ENCODE peak calls at places on chromosomes 13 and 19, in five cellular contexts. A, O, C, W and X are unnamed samples.

GRCh38 chr13:100611678-100612492 is 23.3 kb upstream of the GGACT start:
- DNase-seq in A (peak), C (no peak), O (no peak), W (no peak), X (no peak)

GRCh38 chr13:75402787-75403186 is 79.2 kb downstream of the TBC1D4 start:
- DNase-seq in W (no peak), C (no peak), A (no peak), O (no peak), X (peak)

GRCh38 chr19:46634656-46635218 is 1.3 kb downstream of the GNG8 start:
- DNase-seq in W (no peak), A (no peak), O (no peak), C (peak), X (no peak)

GRCh38 chr19:24029941-24030636 is 56.9 kb upstream of the ZNF254 start:
- DNase-seq in C (no peak), W (no peak), O (no peak), A (no peak), X (no peak)

GRCh38 chr19:1085053-1085658 is 10.0 kb downstream of the POLR2E start:
- DNase-seq in C (no peak), W (no peak), A (no peak), O (no peak), X (no peak)

GRCh38 chr19:33866696-33867095 is 70.0 kb downstream of the KCTD15 start:
- DNase-seq in C (no peak), W (no peak), O (no peak), A (no peak), X (no peak)

GRCh38 chr19:39137131-39137530 is 11.5 kb downstream of the PAK4 start:
- DNase-seq in O (no peak), W (no peak), C (no peak), A (no peak), X (no peak)

GRCh38 chr19:43589680-43590079 is 6.3 kb downstream of the IRGQ start:
- DNase-seq in C (no peak), W (no peak), A (no peak), O (no peak), X (no peak)

GRCh38 chr19:54133312-54133956 is 4.1 kb upstream of the CNOT3 start:
- DNase-seq in A (no peak), W (no peak), C (peak), O (peak), X (no peak)

GRCh38 chr13:29457299-29457698 is 138.2 kb downstream of the SLC7A1 start:
- DNase-seq in W (no peak), O (no peak), A (no peak), C (no peak), X (no peak)

GRCh38 chr13:45402641-45403040 is 15.5 kb downstream of the SLC25A30 start:
- DNase-seq in O (no peak), C (no peak), W (no peak), A (no peak), X (no peak)

GRCh38 chr13:40087021-40088002 is 431.9 kb downstream of the COG6 start:
- DNase-seq in O (no peak), W (no peak), A (no peak), C (peak), X (no peak)

GRCh38 chr19:29422686-29423085 is 103.1 kb upstream of the VSTM2B start:
- DNase-seq in O (no peak), C (no peak), A (no peak), W (no peak), X (no peak)

GRCh38 chr13:44470623-44471562 is 97.3 kb downstream of the SERP2 start:
- DNase-seq in A (no peak), W (no peak), O (no peak), C (no peak), X (no peak)

GRCh38 chr13:38657191-38657590 is 29.7 kb upstream of the FREM2 start:
- DNase-seq in C (no peak), O (no peak), W (no peak), A (no peak), X (no peak)

GRCh38 chr19:17766543-17767131 is 15.4 kb downstream of the FCHO1 start:
- DNase-seq in A (peak), O (peak), W (peak), C (no peak), X (peak)

GRCh38 chr13:93857126-93857525 is 622.4 kb downstream of the DCT start:
- DNase-seq in O (peak), A (no peak), W (no peak), C (no peak), X (no peak)

GRCh38 chr13:93672996-93673395 is 446.4 kb downstream of the GPC6 start:
- DNase-seq in C (no peak), O (no peak), A (no peak), W (no peak), X (no peak)

GRCh38 chr19:19528721-19529490 is at the start of gene YJEFN3:
- DNase-seq in O (no peak), W (no peak), C (no peak), A (no peak), X (no peak)

GRCh38 chr19:49677232-49677881 is at the start of gene PRMT1:
- DNase-seq in W (peak), A (no peak), C (peak), O (no peak), X (peak)

GRCh38 chr13:41276824-41277223 is 13.4 kb upstream of the MTRF1 start:
- DNase-seq in C (no peak), O (no peak), A (no peak), W (no peak), X (no peak)

GRCh38 chr13:46303743-46304385 is 83.2 kb downstream of the RUBCNL start:
- DNase-seq in W (no peak), O (no peak), A (no peak), C (no peak), X (no peak)

GRCh38 chr19:703651-704446 is 4.9 kb upstream of the PALM start:
- DNase-seq in W (peak), C (peak), O (no peak), A (peak), X (peak)

GRCh38 chr13:92387245-92387644 is 839.4 kb upstream of the GPC6 start:
- DNase-seq in W (no peak), C (no peak), O (no peak), A (no peak), X (no peak)

GRCh38 chr13:21100994-21101757 is 39.8 kb upstream of the LATS2 start:
- DNase-seq in W (no peak), O (no peak), A (no peak), C (no peak), X (no peak)

GRCh38 chr13:98345103-98345899 is 168.2 kb upstream of the RNF113B start:
- DNase-seq in O (no peak), A (no peak), C (no peak), W (peak), X (no peak)

GRCh38 chr19:34319230-34319585 is 45.8 kb upstream of the GPI start:
- DNase-seq in W (no peak), A (no peak), C (no peak), O (no peak), X (no peak)

GRCh38 chr19:43901395-43902390 is 33.4 kb downstream of the ZNF45 start:
- DNase-seq in O (peak), C (peak), W (peak), A (peak), X (peak)

GRCh38 chr19:33702606-33703437 is 81.1 kb downstream of the CHST8 start:
- DNase-seq in C (no peak), W (no peak), O (no peak), A (no peak), X (peak)

GRCh38 chr19:49368711-49369358 is 5.2 kb downstream of the DKKL1 start:
- DNase-seq in A (no peak), W (no peak), C (no peak), O (no peak), X (no peak)

GRCh38 chr19:10011974-10012373 is 1.3 kb upstream of the RDH8 start:
- DNase-seq in W (no peak), C (no peak), A (peak), O (no peak), X (no peak)

GRCh38 chr13:31945202-31945978 is 86.2 kb upstream of the FRY start:
- DNase-seq in W (no peak), O (no peak), A (peak), C (peak), X (peak)

GRCh38 chr19:2048959-2049740 is 1.9 kb downstream of the MKNK2 start:
- DNase-seq in O (no peak), C (no peak), A (no peak), W (no peak), X (peak)

GRCh38 chr19:5934002-5934401 is 19.9 kb downstream of the CAPS start:
- DNase-seq in O (no peak), W (no peak), C (no peak), A (no peak), X (no peak)

GRCh38 chr13:20193142-20193923 is 595 bp upstream of the GJB2 start:
- DNase-seq in W (no peak), A (no peak), C (no peak), O (no peak), X (no peak)

GRCh38 chr13:49443327-49443688 is 556 bp downstream of the CAB39L start:
- DNase-seq in C (peak), W (no peak), A (no peak), O (no peak), X (no peak)